ENCODE peak calls at places on chromosomes 16 and 17, in nine cellular contexts. S is astrocyte of the cerebellum, D is lower leg skin, A is kidney epithelial cell, L is GM06990, K is fibroblast of lung, T is transverse colon, C is GM12864, Y is left lung. O is an unnamed sample.

GRCh38 chr17:7667616-7668406 is 17.1 kb downstream of the ATP1B2 start:
- DNase-seq in S (no peak), D (no peak), A (no peak), L (no peak), K (no peak), T (no peak), C (no peak), Y (peak), O (no peak)

GRCh38 chr17:79836952-79837887 is 2.0 kb downstream of the CBX4 start:
- DNase-seq in S (no peak), D (peak), A (no peak), L (peak), K (peak), T (peak), C (peak), Y (peak), O (no peak)

GRCh38 chr17:75289832-75290337 is 652 bp upstream of the SLC25A19 start:
- DNase-seq in S (no peak), D (peak), A (no peak), L (no peak), K (peak), T (peak), C (peak), Y (no peak), O (no peak)

GRCh38 chr16:88662222-88662842 is 559 bp downstream of the MVD start:
- DNase-seq in S (no peak), D (peak), A (no peak), L (peak), K (no peak), T (peak), C (no peak), Y (peak), O (no peak)

GRCh38 chr17:28018439-28019070 is 23.9 kb upstream of the NLK start:
- DNase-seq in S (no peak), D (no peak), A (no peak), L (no peak), K (peak), T (no peak), C (no peak), Y (no peak), O (no peak)

GRCh38 chr17:83182620-83183063 is 103.2 kb downstream of the METRNL start:
- DNase-seq in S (no peak), D (peak), A (no peak), L (no peak), K (no peak), T (no peak), C (no peak), Y (peak), O (no peak)

GRCh38 chr17:36931697-36932382 is 5.4 kb upstream of the LHX1 start:
- DNase-seq in S (no peak), D (no peak), A (no peak), L (no peak), K (no peak), T (no peak), C (no peak), Y (no peak), O (no peak)

GRCh38 chr16:66881014-66881417 is 701 bp downstream of the PDP2 start:
- DNase-seq in S (no peak), D (no peak), A (no peak), L (no peak), K (peak), T (no peak), C (no peak), Y (no peak), O (no peak)

GRCh38 chr17:66976781-66977201 is 12.3 kb downstream of the CACNG4 start:
- DNase-seq in S (no peak), D (no peak), A (no peak), L (no peak), K (no peak), T (no peak), C (no peak), Y (peak), O (no peak)

GRCh38 chr17:79630821-79631639 is 20.2 kb upstream of the RBFOX3 start:
- DNase-seq in S (no peak), D (peak), A (no peak), L (no peak), K (no peak), T (no peak), C (no peak), Y (no peak), O (no peak)

GRCh38 chr17:61586031-61586566 is 4.9 kb downstream of the NACA2 start:
- DNase-seq in S (no peak), D (no peak), A (no peak), L (no peak), K (no peak), T (no peak), C (no peak), Y (no peak), O (no peak)

GRCh38 chr16:89860747-89861304 is 12.6 kb upstream of the TCF25 start:
- DNase-seq in S (no peak), D (peak), A (no peak), L (peak), K (peak), T (peak), C (no peak), Y (peak), O (no peak)

GRCh38 chr17:49226771-49227435 is 3.7 kb downstream of the PHOSPHO1 start:
- DNase-seq in S (no peak), D (no peak), A (no peak), L (no peak), K (no peak), T (no peak), C (no peak), Y (no peak), O (no peak)

GRCh38 chr17:2713881-2714280 is 2.3 kb upstream of the CLUH start:
- DNase-seq in S (no peak), D (no peak), A (no peak), L (no peak), K (no peak), T (no peak), C (no peak), Y (no peak), O (no peak)

GRCh38 chr17:57954421-57955182 is 610 bp downstream of the CUEDC1 start:
- DNase-seq in S (no peak), D (peak), A (no peak), L (no peak), K (peak), T (peak), C (no peak), Y (peak), O (no peak)

GRCh38 chr17:14337596-14338079 is 36.8 kb downstream of the HS3ST3B1 start:
- DNase-seq in S (no peak), D (no peak), A (no peak), L (no peak), K (no peak), T (no peak), C (peak), Y (no peak), O (no peak)

GRCh38 chr17:50060951-50061712 is 5.2 kb downstream of the ITGA3 start:
- DNase-seq in S (no peak), D (no peak), A (no peak), L (no peak), K (peak), T (peak), C (no peak), Y (no peak), O (peak)

GRCh38 chr16:89505204-89506112 is 2.7 kb upstream of the SPG7 start:
- DNase-seq in S (no peak), D (peak), A (peak), L (peak), K (peak), T (peak), C (peak), Y (peak), O (peak)

GRCh38 chr17:30271102-30271501 is 20.6 kb downstream of the BLMH start:
- DNase-seq in S (no peak), D (no peak), A (no peak), L (no peak), K (peak), T (no peak), C (no peak), Y (no peak), O (no peak)

GRCh38 chr17:34379876-34380275 is 16.8 kb upstream of the CCL1 start:
- DNase-seq in S (no peak), D (no peak), A (no peak), L (no peak), K (no peak), T (no peak), C (no peak), Y (no peak), O (no peak)

GRCh38 chr17:81482673-81483072 is 29.9 kb downstream of the ACTG1 start:
- DNase-seq in S (no peak), D (no peak), A (no peak), L (no peak), K (no peak), T (no peak), C (no peak), Y (no peak), O (no peak)

GRCh38 chr16:10485698-10486382 is 94.6 kb downstream of the EMP2 start:
- DNase-seq in S (no peak), D (no peak), A (no peak), L (no peak), K (no peak), T (no peak), C (no peak), Y (no peak), O (no peak)

GRCh38 chr17:1153795-1154546 is 25.8 kb downstream of the ABR start:
- DNase-seq in S (peak), D (peak), A (peak), L (no peak), K (peak), T (peak), C (no peak), Y (no peak), O (no peak)

GRCh38 chr16:30774367-30775130 is 12.4 kb downstream of the RNF40 start:
- DNase-seq in S (no peak), D (no peak), A (no peak), L (no peak), K (no peak), T (no peak), C (no peak), Y (peak), O (no peak)
- H3K4me3 ChIP-seq in S (peak), D (peak), A (peak), L (peak), K (peak), T (peak), C (no peak), Y (peak), O (peak)

GRCh38 chr16:980595-980854 is 1.0 kb upstream of the SOX8 start:
- DNase-seq in S (no peak), D (no peak), A (no peak), L (no peak), K (no peak), T (no peak), C (no peak), Y (no peak), O (no peak)
- H3K4me3 ChIP-seq in S (no peak), D (peak), A (no peak), L (no peak), K (no peak), T (peak), C (no peak), Y (peak), O (peak)

GRCh38 chr16:58472827-58473226 is 27.1 kb upstream of the NDRG4 start:
- DNase-seq in S (no peak), D (no peak), A (no peak), L (no peak), K (no peak), T (no peak), C (no peak), Y (no peak), O (no peak)

GRCh38 chr16:58475220-58475619 is 24.7 kb upstream of the NDRG4 start:
- DNase-seq in S (no peak), D (no peak), A (no peak), L (no peak), K (no peak), T (no peak), C (no peak), Y (no peak), O (no peak)

GRCh38 chr16:58474296-58474695 is 25.6 kb upstream of the NDRG4 start:
- DNase-seq in S (no peak), D (no peak), A (no peak), L (no peak), K (no peak), T (no peak), C (no peak), Y (no peak), O (no peak)

GRCh38 chr16:58478427-58478826 is 21.5 kb upstream of the NDRG4 start:
- DNase-seq in S (no peak), D (no peak), A (no peak), L (no peak), K (no peak), T (no peak), C (no peak), Y (no peak), O (no peak)

GRCh38 chr16:58476791-58477190 is 23.2 kb upstream of the NDRG4 start:
- DNase-seq in S (no peak), D (no peak), A (no peak), L (no peak), K (no peak), T (no peak), C (no peak), Y (no peak), O (no peak)
- H3K4me3 ChIP-seq in S (no peak), D (no peak), A (no peak), L (no peak), K (no peak), T (no peak), C (no peak), Y (no peak), O (no peak)

DNA sequence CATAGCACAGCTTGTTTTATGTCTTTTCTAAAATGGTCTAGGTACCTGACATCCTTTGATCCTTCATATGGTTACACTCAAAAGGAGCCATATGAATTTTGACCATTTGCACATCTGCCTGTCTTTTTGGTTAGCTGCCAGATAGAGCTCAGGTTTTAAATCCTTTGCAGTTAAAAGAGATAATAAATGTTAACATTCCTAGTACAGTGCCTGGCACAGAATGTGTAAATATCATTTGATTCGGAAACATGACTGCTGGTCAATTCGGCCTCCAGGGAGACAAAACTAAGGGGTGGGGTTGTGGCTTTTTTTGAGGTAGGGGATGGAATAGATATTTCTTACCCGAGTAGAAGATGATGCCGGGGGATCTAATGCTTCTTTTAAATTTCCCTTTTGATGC is 64.2 kb downstream of the FTO start:
- DNase-seq in S (no peak), D (no peak), A (no peak), L (no peak), K (no peak), T (no peak), C (no peak), Y (no peak), O (no peak)
- H3K4me3 ChIP-seq in S (no peak), D (no peak), A (no peak), L (no peak), K (no peak), T (no peak), C (no peak), Y (no peak), O (no peak)

GRCh38 chr16:75420987-75421819 is 12.1 kb downstream of the CFDP1 start:
- DNase-seq in S (no peak), D (peak), A (no peak), L (no peak), K (peak), T (peak), C (no peak), Y (peak), O (peak)

GRCh38 chr16:75424096-75424762 is 9.1 kb downstream of the CFDP1 start:
- DNase-seq in S (no peak), D (no peak), A (no peak), L (no peak), K (peak), T (no peak), C (no peak), Y (no peak), O (no peak)

GRCh38 chr16:75416904-75417565 is 16.3 kb downstream of the CFDP1 start:
- DNase-seq in S (no peak), D (no peak), A (no peak), L (no peak), K (no peak), T (no peak), C (no peak), Y (no peak), O (no peak)

GRCh38 chr16:75421820-75422126 is 11.5 kb downstream of the CFDP1 start:
- DNase-seq in S (no peak), D (no peak), A (no peak), L (no peak), K (no peak), T (no peak), C (no peak), Y (no peak), O (no peak)
- H3K4me3 ChIP-seq in S (no peak), D (no peak), A (no peak), L (no peak), K (no peak), T (no peak), C (no peak), Y (no peak), O (no peak)

GRCh38 chr17:18270046-18270850 is 9.8 kb downstream of the MIEF2 start:
- DNase-seq in S (no peak), D (no peak), A (no peak), L (no peak), K (no peak), T (no peak), C (no peak), Y (no peak), O (no peak)

GRCh38 chr17:18270851-18271170 is 10.3 kb downstream of the MIEF2 start:
- DNase-seq in S (no peak), D (no peak), A (no peak), L (no peak), K (no peak), T (no peak), C (no peak), Y (no peak), O (no peak)

GRCh38 chr17:18267927-18268711 is 7.7 kb downstream of the MIEF2 start:
- DNase-seq in S (no peak), D (no peak), A (no peak), L (no peak), K (peak), T (no peak), C (no peak), Y (no peak), O (no peak)

GRCh38 chr17:18263885-18264682 is 3.6 kb downstream of the MIEF2 start:
- DNase-seq in S (no peak), D (no peak), A (no peak), L (no peak), K (no peak), T (no peak), C (no peak), Y (peak), O (no peak)

GRCh38 chr17:18267366-18267765 is 6.9 kb downstream of the MIEF2 start:
- DNase-seq in S (no peak), D (no peak), A (no peak), L (no peak), K (no peak), T (no peak), C (no peak), Y (no peak), O (no peak)
- H3K4me3 ChIP-seq in S (no peak), D (no peak), A (no peak), L (no peak), K (no peak), T (no peak), C (no peak), Y (no peak), O (no peak)

DNA sequence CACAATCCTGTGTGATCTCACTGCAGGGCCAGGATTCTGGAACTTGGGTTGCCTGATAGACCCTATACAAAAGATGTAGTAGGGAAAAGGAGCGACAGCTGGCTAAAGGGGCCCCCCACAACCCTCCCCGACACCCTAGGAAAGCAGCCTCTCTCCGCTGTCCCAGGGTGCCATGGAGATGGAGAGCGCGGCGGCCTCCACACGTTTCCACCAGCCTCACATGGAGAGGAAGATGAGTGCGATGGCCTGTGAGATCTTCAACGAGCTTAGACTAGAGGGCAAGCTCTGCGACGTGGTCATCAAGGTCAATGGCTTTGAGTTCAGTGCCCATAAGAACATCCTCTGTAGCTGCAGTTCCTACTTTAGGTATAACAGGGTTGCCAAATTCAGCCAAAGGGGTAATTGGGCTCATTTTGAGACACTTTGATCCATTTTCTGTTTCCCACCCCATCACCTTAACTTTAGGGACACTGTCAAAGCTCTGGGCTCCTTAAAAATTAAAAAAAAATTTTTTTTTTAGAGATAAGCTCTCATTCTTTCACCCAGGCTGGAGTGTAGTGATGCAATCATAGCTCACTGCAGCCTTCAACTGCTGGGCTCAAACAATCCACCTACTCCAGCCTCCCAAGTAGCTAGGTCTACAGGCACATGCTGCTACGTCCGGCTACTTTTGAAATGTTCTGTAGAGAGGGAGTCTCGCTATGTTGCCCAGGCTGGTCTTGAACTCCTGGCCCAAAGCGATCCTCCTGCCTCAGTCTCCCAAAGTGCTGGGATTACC is at the start of gene KLHL10:
- DNase-seq in S (no peak), D (no peak), A (no peak), L (no peak), K (no peak), T (no peak), C (no peak), Y (no peak), O (no peak)
- H3K4me3 ChIP-seq in S (no peak), D (no peak), A (no peak), L (no peak), K (peak), T (peak), C (peak), Y (peak), O (no peak)

GRCh38 chr16:72858611-72859493 is 189.1 kb downstream of the ZFHX3 start:
- DNase-seq in S (no peak), D (peak), A (no peak), L (no peak), K (peak), T (no peak), C (no peak), Y (no peak), O (no peak)
- H3K4me3 ChIP-seq in S (no peak), D (no peak), A (no peak), L (no peak), K (peak), T (no peak), C (no peak), Y (no peak), O (no peak)